ENCODE peak calls at places on chromosomes 11 and 22, in ten cellular contexts. E, V, F, H, P, I, J, U, K and L are unnamed samples.
A peak's percentile ranks its signal among the peaks of the same experiment; 100 is the strongest.

GRCh38 chr11:7514099-7514725 is 413 bp downstream of the PPFIBP2 start:
- DNase-seq in J (no peak), I (peak; percentile 16), E (no peak), F (peak; percentile 48), H (no peak), P (no peak), U (no peak), V (no peak), K (no peak), L (no peak)

GRCh38 chr11:71544525-71545214 is 3.5 kb upstream of the KRTAP5-9 start:
- DNase-seq in H (no peak), F (no peak), K (no peak), J (no peak), V (no peak), I (no peak), P (no peak), E (no peak), U (no peak), L (no peak)

GRCh38 chr11:63985812-63986155 is 454 bp upstream of the OTUB1 start:
- DNase-seq in J (peak; percentile 75), P (no peak), I (no peak), F (no peak), K (no peak), H (peak; percentile 68), V (no peak), E (no peak), U (no peak), L (peak; percentile 83)

GRCh38 chr22:39980635-39981034 is 14.1 kb upstream of the FAM83F start:
- DNase-seq in E (no peak), F (no peak), I (no peak), U (no peak), K (no peak), V (no peak), J (no peak), H (no peak), P (no peak), L (no peak)

GRCh38 chr22:24563246-24563645 is 7.4 kb downstream of the SNRPD3 start:
- DNase-seq in I (no peak), U (no peak), V (no peak), K (no peak), F (no peak), H (no peak), J (no peak), E (no peak), P (no peak), L (no peak)

GRCh38 chr11:67696998-67697397 is 22.6 kb upstream of the ALDH3B2 start:
- DNase-seq in V (no peak), P (no peak), F (no peak), E (no peak), I (no peak), U (no peak), H (no peak), K (no peak), J (no peak), L (no peak)

GRCh38 chr11:6693342-6694228 is 10.4 kb upstream of the MRPL17 start:
- DNase-seq in I (no peak), U (peak; percentile 38), K (peak; percentile 37), P (no peak), H (no peak), V (no peak), J (no peak), F (peak; percentile 54), E (peak; percentile 81), L (no peak)

GRCh38 chr11:72930011-72930410 is 115.8 kb downstream of the ATG16L2 start:
- DNase-seq in E (peak; percentile 32), F (no peak), K (no peak), J (no peak), U (no peak), V (no peak), I (no peak), H (no peak), P (no peak), L (no peak)

DNA sequence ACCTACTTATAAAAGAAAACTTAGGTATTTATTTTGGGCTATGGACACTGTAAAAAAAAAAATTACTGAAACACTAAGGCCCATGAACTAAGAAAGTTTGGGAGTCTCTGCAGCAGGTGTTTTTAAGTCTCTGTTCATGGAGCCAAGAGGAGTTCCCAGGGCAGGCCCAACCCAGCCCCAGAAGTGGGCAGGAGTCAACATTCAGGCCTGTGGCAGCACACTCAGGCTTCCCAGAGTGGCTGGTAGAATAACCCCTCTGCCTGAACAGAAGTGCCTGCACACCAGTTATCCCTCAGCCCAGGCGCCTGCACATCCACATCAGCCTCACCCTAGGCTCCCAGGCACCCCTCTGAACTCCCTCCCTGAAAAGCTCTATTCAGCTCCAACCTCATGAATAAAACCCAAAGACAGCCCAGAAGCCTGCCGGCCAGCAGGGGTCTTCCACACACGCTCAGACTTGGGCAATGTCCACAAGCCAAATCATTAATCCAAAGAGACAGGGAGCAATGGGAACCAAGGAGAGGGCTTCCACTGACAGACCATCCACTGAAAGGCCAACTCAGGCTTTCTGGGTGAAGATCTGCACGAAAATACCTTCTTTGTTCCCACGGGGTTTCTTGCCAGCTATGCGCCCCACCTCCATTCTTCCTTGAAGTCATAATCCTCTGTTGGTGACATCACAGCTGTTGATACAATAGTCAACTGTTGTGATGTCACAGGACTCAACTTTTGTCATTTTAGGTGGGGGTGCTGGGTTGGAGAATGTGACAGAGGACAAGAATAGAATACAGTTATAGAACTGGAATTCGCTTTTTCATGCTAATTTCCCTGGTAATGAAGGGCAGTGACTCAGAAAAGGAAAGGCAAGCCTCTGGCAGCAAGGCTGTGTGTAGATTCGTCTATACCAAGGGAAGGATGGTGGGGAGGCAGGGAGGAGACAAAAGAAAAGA is 83.7 kb downstream of the RPL27A start:
- DNase-seq in I (peak; percentile 4), E (peak; percentile 58), J (no peak), P (peak; percentile 46), V (no peak), H (no peak), F (no peak), U (no peak), K (no peak), L (no peak)
- TF ChIP-seq CTCF in I (no peak), E (peak; percentile 11), J (no peak), P (peak; percentile 47), V (no peak), H (no peak), F (no peak), U (no peak), K (no peak), L (no peak)

DNA sequence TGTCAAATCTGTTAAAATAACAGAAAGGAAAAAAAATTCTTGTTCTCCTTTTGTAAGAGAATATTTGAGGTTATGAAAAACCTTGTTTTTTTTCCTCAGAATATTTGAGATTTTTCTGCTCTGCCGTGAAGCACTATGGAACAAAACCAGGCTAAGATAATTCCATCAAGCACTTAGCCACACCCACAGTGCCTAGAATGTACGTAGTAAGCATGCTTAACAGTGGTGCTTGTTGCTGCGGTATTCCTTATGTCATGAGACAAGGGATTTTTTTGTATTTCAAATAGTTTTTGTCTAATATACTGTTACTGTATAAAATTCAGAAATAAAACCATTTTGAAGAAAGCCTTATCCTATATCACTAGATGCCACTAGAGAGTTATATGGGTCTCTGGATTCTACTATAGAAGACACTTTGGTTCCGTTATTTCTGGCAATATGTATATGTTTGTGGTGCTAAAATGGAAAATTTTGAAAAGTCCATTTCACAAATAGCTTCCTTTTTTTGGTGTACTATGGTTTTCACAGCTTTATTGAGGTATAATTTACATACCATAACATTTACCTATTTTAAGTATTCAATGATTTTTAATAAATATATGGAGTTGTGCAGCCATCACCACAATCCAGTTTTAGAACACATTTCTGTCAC is 23.7 kb downstream of the PDHX start:
- DNase-seq in P (no peak), J (peak; percentile 18), I (no peak), U (no peak), H (no peak), E (peak; percentile 50), F (no peak), K (no peak), V (no peak), L (peak; percentile 23)
- TF ChIP-seq CTCF in P (no peak), J (no peak), I (no peak), U (peak; percentile 17), H (no peak), E (no peak), F (no peak), K (no peak), V (no peak), L (no peak)

GRCh38 chr11:36464720-36465119 is 45.4 kb downstream of the TRAF6 start:
- DNase-seq in E (no peak), V (no peak), F (no peak), I (no peak), K (no peak), H (no peak), P (no peak), J (no peak), U (no peak), L (no peak)

GRCh38 chr11:36463781-36464180 is 46.3 kb downstream of the TRAF6 start:
- DNase-seq in K (no peak), H (no peak), P (no peak), F (no peak), I (no peak), E (peak; percentile 47), U (no peak), J (no peak), V (no peak), L (no peak)

GRCh38 chr11:36462321-36462720 is 47.8 kb downstream of the TRAF6 start:
- DNase-seq in K (no peak), U (no peak), J (no peak), V (no peak), F (no peak), P (no peak), I (no peak), H (no peak), E (no peak), L (no peak)

GRCh38 chr11:36467913-36468312 is 42.2 kb downstream of the TRAF6 start:
- DNase-seq in P (no peak), I (no peak), K (no peak), J (no peak), V (no peak), U (no peak), H (no peak), E (no peak), F (no peak), L (no peak)

GRCh38 chr11:36465449-36466163 is 44.5 kb downstream of the TRAF6 start:
- DNase-seq in P (no peak), I (no peak), F (no peak), H (no peak), K (no peak), U (no peak), V (no peak), E (peak; percentile 64), J (no peak), L (no peak)
- TF ChIP-seq CTCF in P (no peak), I (no peak), F (no peak), H (no peak), K (no peak), U (no peak), V (no peak), E (no peak), J (no peak), L (no peak)

GRCh38 chr22:41534219-41534618 is 10.1 kb downstream of the POLR3H start:
- DNase-seq in F (no peak), P (no peak), J (no peak), K (no peak), E (no peak), H (no peak), I (no peak), V (no peak), U (no peak), L (no peak)

GRCh38 chr22:41531736-41532477 is 12.4 kb downstream of the POLR3H start:
- DNase-seq in E (no peak), P (no peak), U (no peak), I (no peak), H (no peak), K (no peak), V (no peak), J (no peak), F (no peak), L (no peak)

GRCh38 chr22:41537203-41537602 is 7.1 kb downstream of the POLR3H start:
- DNase-seq in K (no peak), I (no peak), F (no peak), V (no peak), P (no peak), H (no peak), E (no peak), U (no peak), J (no peak), L (no peak)

GRCh38 chr22:41532908-41533825 is 11.1 kb downstream of the POLR3H start:
- DNase-seq in J (peak; percentile 81), I (peak; percentile 78), H (peak; percentile 65), K (no peak), V (no peak), E (peak; percentile 40), P (peak; percentile 88), U (no peak), F (peak; percentile 67), L (peak; percentile 88)

GRCh38 chr22:41535244-41535643 is 9.0 kb downstream of the POLR3H start:
- DNase-seq in K (no peak), H (no peak), F (no peak), J (no peak), U (no peak), E (no peak), V (no peak), P (peak; percentile 67), I (no peak), L (no peak)
- TF ChIP-seq CTCF in K (peak; percentile 49), H (no peak), F (no peak), J (peak; percentile 23), U (peak; percentile 48), E (peak; percentile 52), V (no peak), P (peak; percentile 54), I (peak; percentile 32), L (no peak)